ENCODE peak calls at places on chromosomes 7 and 10, in nine cellular contexts. O is astrocyte of the cerebellum; D is NCI-H82; L is T-helper 1 cell; N is posterior cingulate gyrus; S is stimulated activated naive CD4-positive, alpha-beta T cell; A is GM13977; B is heart left ventricle; F is GM12865. R is an unnamed sample.

GRCh38 chr7:23462846-23463245 is 7.4 kb downstream of the IGF2BP3 start:
- DNase-seq in B (no peak), N (no peak), D (no peak), S (no peak), F (no peak), A (peak; percentile 33), L (no peak), O (no peak), R (peak; percentile 16)

GRCh38 chr10:61760943-61761824 is 98.5 kb downstream of the CABCOCO1 start:
- DNase-seq in D (peak; percentile 78), N (no peak), S (no peak), O (peak; percentile 60), F (no peak), B (no peak), A (no peak), L (no peak), R (no peak)

GRCh38 chr10:102400598-102401321 is 5.3 kb downstream of the NFKB2 start:
- DNase-seq in F (no peak), D (no peak), O (no peak), B (no peak), L (no peak), S (no peak), N (no peak), A (no peak), R (no peak)

GRCh38 chr10:71474702-71475242 is 78.1 kb downstream of the CDH23 start:
- DNase-seq in L (no peak), S (no peak), A (no peak), O (no peak), D (no peak), N (no peak), B (no peak), F (no peak), R (no peak)

GRCh38 chr7:80439894-80440811 is 71.7 kb downstream of the GNAT3 start:
- DNase-seq in A (no peak), S (no peak), O (no peak), F (no peak), B (no peak), N (no peak), D (no peak), L (no peak), R (no peak)

GRCh38 chr7:106883627-106884026 is 18.5 kb downstream of the PIK3CG start:
- DNase-seq in B (no peak), A (no peak), S (no peak), L (no peak), F (no peak), O (no peak), D (no peak), N (no peak), R (no peak)

GRCh38 chr7:75989084-75989725 is 5.2 kb downstream of the TMEM120A start:
- DNase-seq in N (peak; percentile 80), B (peak; percentile 87), D (peak; percentile 12), A (peak; percentile 69), F (no peak), L (no peak), S (no peak), O (no peak), R (peak; percentile 86)

GRCh38 chr10:1540144-1540543 is 197.2 kb downstream of the ADARB2 start:
- DNase-seq in B (no peak), S (no peak), D (no peak), L (no peak), O (no peak), F (peak; percentile 24), N (no peak), A (no peak), R (no peak)

GRCh38 chr10:43707755-43708154 is 59.1 kb upstream of the ZNF32 start:
- DNase-seq in D (no peak), F (no peak), L (no peak), A (no peak), N (no peak), B (no peak), S (no peak), O (no peak), R (no peak)

GRCh38 chr10:80186364-80187012 is 18.8 kb downstream of the ANXA11 start:
- DNase-seq in D (no peak), L (no peak), N (peak; percentile 55), F (no peak), S (no peak), B (no peak), O (no peak), A (no peak), R (no peak)

GRCh38 chr10:18221882-18222281 is 81.7 kb downstream of the CACNB2 start:
- DNase-seq in N (no peak), O (no peak), S (no peak), A (no peak), L (no peak), D (no peak), B (no peak), F (no peak), R (no peak)

GRCh38 chr7:42987648-42988214 is 55.6 kb downstream of the MRPL32 start:
- DNase-seq in F (no peak), D (no peak), O (no peak), N (no peak), S (no peak), A (no peak), B (no peak), L (no peak), R (no peak)

GRCh38 chr7:152052772-152053171 is 27.3 kb downstream of the GALNT11 start:
- DNase-seq in O (no peak), N (no peak), D (peak; percentile 89), F (no peak), S (no peak), A (no peak), B (no peak), L (no peak), R (no peak)

GRCh38 chr7:130476287-130477001 is 15.4 kb upstream of the MEST start:
- DNase-seq in L (no peak), B (no peak), A (no peak), S (no peak), N (no peak), D (no peak), F (no peak), O (peak; percentile 33), R (no peak)

R was measured in adrenal gland.